ENCODE peak calls at places on chromosome 10, in five cellular contexts. Y is keratinocyte, I is HCT116, Z is tibial nerve, P is gastrocnemius medialis. X is an unnamed sample.

GRCh38 chr10:113045155-113046055 is 95.4 kb downstream of the TCF7L2 start:
- DNase-seq in Y (no peak), I (no peak), Z (no peak), P (no peak), X (no peak)

GRCh38 chr10:52771534-52772455 is 789 bp downstream of the MBL2 start:
- DNase-seq in Y (no peak), I (no peak), Z (no peak), P (no peak), X (no peak)

GRCh38 chr10:50216894-50217293 is 34.4 kb downstream of the ASAH2 start:
- DNase-seq in Y (no peak), I (no peak), Z (no peak), P (no peak), X (peak)

GRCh38 chr10:120402358-120402757 is 54.7 kb upstream of the PLPP4 start:
- DNase-seq in Y (no peak), I (no peak), Z (no peak), P (no peak), X (no peak)

GRCh38 chr10:5274795-5275194 is 78.2 kb downstream of the AKR1C4 start:
- DNase-seq in Y (no peak), I (no peak), Z (no peak), P (no peak), X (no peak)

GRCh38 chr10:105605873-105606272 is 964.8 kb downstream of the SORCS3 start:
- DNase-seq in Y (no peak), I (no peak), Z (no peak), P (no peak), X (no peak)

GRCh38 chr10:66836057-66836456 is 89.8 kb upstream of the LRRTM3 start:
- DNase-seq in Y (peak), I (no peak), Z (no peak), P (no peak), X (no peak)

GRCh38 chr10:103575416-103576075 is 82.0 kb downstream of the NEURL1 start:
- DNase-seq in Y (no peak), I (no peak), Z (no peak), P (no peak), X (peak)

GRCh38 chr10:909831-910230 is 21.7 kb downstream of the LARP4B start:
- DNase-seq in Y (no peak), I (no peak), Z (no peak), P (no peak), X (no peak)

GRCh38 chr10:83539528-83540308 is 599.6 kb upstream of the GHITM start:
- DNase-seq in Y (no peak), I (no peak), Z (peak), P (peak), X (no peak)

GRCh38 chr10:78416031-78416800 is 382.6 kb downstream of the RPS24 start:
- DNase-seq in Y (no peak), I (no peak), Z (no peak), P (no peak), X (no peak)

GRCh38 chr10:96720422-96721206 is at the start of gene PIK3AP1:
- DNase-seq in Y (no peak), I (no peak), Z (no peak), P (peak), X (peak)

GRCh38 chr10:48215148-48215982 is 59.1 kb downstream of the FRMPD2 start:
- DNase-seq in Y (peak), I (peak), Z (no peak), P (no peak), X (peak)

DNA sequence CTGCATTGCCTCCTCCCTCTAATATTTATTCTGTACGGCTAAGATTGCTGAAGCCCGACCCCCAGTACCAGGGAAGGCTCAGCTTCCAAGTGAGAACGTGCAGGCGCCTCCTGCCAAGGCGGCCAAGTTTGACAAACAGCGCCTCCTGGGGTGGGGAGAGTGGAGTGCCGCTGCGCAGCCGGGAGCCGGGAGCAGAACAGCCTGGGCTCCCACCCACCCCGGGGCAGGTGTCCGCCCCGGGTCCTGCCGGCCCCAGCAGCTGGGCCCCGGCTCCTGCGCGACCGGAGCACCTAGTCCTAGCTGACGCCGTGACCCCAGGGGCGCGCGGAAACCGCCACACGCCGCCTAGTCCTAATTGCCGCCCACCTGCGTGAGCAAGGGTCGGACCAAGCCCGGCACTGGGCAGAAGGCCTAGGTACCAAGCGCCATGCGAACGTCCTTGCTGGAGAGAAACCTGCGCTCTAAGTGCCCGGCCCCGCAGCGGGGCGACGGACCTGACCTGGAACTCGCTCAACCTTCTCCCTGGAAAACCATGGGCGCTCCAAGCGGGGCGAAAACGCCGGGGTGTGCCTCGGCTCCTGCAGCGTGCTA is 5.0 kb upstream of the EBF3 start:
- DNase-seq in Y (no peak), I (no peak), Z (peak), P (no peak), X (no peak)
- TF ChIP-seq CTCF in Y (peak), I (no peak), Z (peak), P (peak), X (peak)

GRCh38 chr10:68601490-68602265 is 41.5 kb downstream of the TET1 start:
- DNase-seq in Y (no peak), I (no peak), Z (no peak), P (no peak), X (no peak)
- H3K4me3 ChIP-seq in Y (no peak), I (no peak), Z (no peak), P (no peak), X (no peak)

GRCh38 chr10:99732033-99732912 is at the start of the genes COX15 and CUTC:
- DNase-seq in Y (peak), I (peak), Z (peak), P (peak), X (peak)
- TF ChIP-seq CTCF in Y (peak), I (peak), Z (peak), P (peak), X (peak)

DNA sequence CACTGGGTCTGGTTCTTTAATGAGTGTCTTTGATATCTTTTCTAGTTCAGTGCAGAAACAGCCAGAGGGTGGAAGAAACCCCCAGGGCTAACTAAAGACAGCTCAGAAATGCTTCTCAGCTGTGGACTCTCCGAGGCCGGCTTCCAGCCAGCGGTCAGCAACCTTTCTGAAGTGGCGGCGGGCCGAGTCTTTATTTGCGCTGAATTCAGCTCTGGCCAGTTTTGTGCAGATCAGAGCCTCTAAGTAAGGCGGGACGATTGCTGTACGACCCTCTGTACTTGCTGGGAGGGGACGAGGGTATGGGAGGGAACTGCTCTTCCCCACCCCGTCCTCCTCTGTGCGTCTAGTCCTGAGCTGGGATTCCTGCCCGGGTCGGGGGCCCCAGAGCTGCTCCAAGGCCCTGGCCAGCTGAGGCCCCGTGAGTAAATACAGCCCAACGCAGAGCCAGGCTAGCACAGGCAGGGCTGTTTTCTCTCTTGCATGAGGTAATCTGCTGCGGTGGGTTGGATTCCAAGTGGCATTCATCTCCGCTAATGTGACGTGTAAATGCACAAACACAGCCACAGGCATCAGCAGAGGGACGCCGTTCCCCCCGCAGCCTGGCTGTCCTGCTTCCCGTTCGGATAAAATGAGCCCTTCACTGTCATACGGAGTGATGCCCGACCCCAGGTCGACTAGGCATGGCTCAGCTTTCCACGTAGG is 159.7 kb downstream of the PIP4K2A start:
- DNase-seq in Y (no peak), I (no peak), Z (peak), P (peak), X (no peak)
- H3K4me3 ChIP-seq in Y (no peak), I (no peak), Z (peak), P (peak), X (no peak)

DNA sequence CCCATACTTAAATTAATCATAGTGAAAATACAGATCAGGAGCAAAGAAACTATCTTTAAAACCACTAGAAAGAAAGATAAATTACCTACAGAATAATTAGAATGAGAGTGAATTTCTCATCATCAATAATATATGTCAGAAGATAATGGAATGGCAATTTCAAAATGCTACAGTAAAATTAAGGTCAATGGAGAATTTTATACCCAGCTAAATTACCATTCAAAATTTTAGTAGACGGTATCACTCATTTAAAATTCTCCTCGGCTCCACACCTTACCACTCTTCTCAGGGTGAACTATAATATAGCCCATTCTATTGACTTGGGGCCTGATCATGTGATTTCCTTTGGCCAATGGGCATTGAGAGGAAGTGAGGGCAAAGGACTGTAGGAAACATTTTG is 192.5 kb upstream of the TCERG1L start:
- DNase-seq in Y (no peak), I (no peak), Z (no peak), P (no peak), X (no peak)
- TF ChIP-seq CTCF in Y (no peak), I (no peak), Z (no peak), P (no peak), X (no peak)

GRCh38 chr10:107390563-107390962 is 226.1 kb upstream of the SORCS1 start:
- DNase-seq in Y (no peak), I (no peak), Z (no peak), P (no peak), X (no peak)

GRCh38 chr10:107391901-107392300 is 227.4 kb upstream of the SORCS1 start:
- DNase-seq in Y (no peak), I (no peak), Z (no peak), P (no peak), X (no peak)
- H3K4me3 ChIP-seq in Y (no peak), I (no peak), Z (no peak), P (no peak), X (no peak)